ENCODE peak calls at places on chromosomes 11 and 22, in ten cellular contexts. N is lower leg skin, A is NCI-H1694 treated with DMSO at 0.1 percent for 48 hours, Z is GM20000, Y is NCI-H1092, X is DND-41, B is NCI-H345, O is DMS79, H is NCI-H460, W is posterior vena cava. S is an unnamed sample.

GRCh38 chr22:32625985-32626384 is 151.4 kb downstream of the FBXO7 start:
- DNase-seq in Z (no peak), A (no peak), Y (no peak), O (no peak), H (no peak), N (no peak), B (no peak), W (peak), X (no peak), S (no peak)

GRCh38 chr11:110297726-110298297 is 1.4 kb upstream of the RDX start:
- DNase-seq in Z (no peak), H (no peak), O (no peak), Y (no peak), B (no peak), N (no peak), A (no peak), W (no peak), X (no peak), S (no peak)

GRCh38 chr11:100849009-100849913 is 162.2 kb downstream of the ARHGAP42 start:
- DNase-seq in H (no peak), Z (no peak), X (no peak), A (no peak), W (no peak), O (no peak), N (no peak), B (no peak), Y (no peak), S (no peak)

GRCh38 chr22:32327596-32328171 is 30.0 kb upstream of the RFPL3 start:
- DNase-seq in W (peak), N (peak), Y (no peak), H (no peak), X (no peak), O (no peak), B (no peak), A (no peak), Z (no peak), S (no peak)

GRCh38 chr11:57567210-57567511 is 311 bp downstream of the UBE2L6 start:
- DNase-seq in H (no peak), B (no peak), O (no peak), N (no peak), W (no peak), Z (peak), A (no peak), X (peak), Y (no peak), S (no peak)

GRCh38 chr11:67024410-67024809 is 1.5 kb downstream of the SYT12 start:
- DNase-seq in X (peak), N (no peak), Y (no peak), B (no peak), H (no peak), A (no peak), O (no peak), Z (no peak), W (no peak), S (no peak)

GRCh38 chr11:72378704-72379383 is 55.5 kb downstream of the CLPB start:
- DNase-seq in Y (no peak), X (no peak), N (no peak), W (peak), B (no peak), Z (no peak), H (no peak), A (no peak), O (no peak), S (no peak)

GRCh38 chr11:84673753-84674152 is 953.4 kb downstream of the DLG2 start:
- DNase-seq in Y (peak), X (no peak), H (no peak), W (no peak), O (no peak), Z (no peak), N (no peak), A (no peak), B (peak), S (no peak)

GRCh38 chr11:14202263-14203173 is 156.5 kb downstream of the RRAS2 start:
- DNase-seq in W (no peak), N (no peak), X (no peak), H (no peak), O (no peak), B (no peak), Y (no peak), Z (peak), A (no peak), S (no peak)

GRCh38 chr11:133978816-133979215 is 22.0 kb upstream of the IGSF9B start:
- DNase-seq in B (no peak), N (no peak), Y (no peak), Z (no peak), O (no peak), X (no peak), A (no peak), W (no peak), H (no peak), S (no peak)

GRCh38 chr22:17213976-17214375 is 5.3 kb downstream of the ADA2 start:
- DNase-seq in H (peak), A (no peak), B (no peak), X (peak), O (no peak), Z (no peak), Y (peak), N (no peak), W (peak), S (no peak)

GRCh38 chr11:3962406-3962840 is 107.0 kb downstream of the STIM1 start:
- DNase-seq in X (no peak), N (no peak), Z (no peak), O (no peak), W (no peak), Y (no peak), H (no peak), A (no peak), B (no peak), S (peak)

GRCh38 chr11:115301029-115301428 is 203.2 kb downstream of the CADM1 start:
- DNase-seq in N (no peak), W (no peak), O (no peak), X (no peak), Z (no peak), A (no peak), H (no peak), B (no peak), Y (no peak), S (no peak)

GRCh38 chr11:44333271-44334218 is 23.6 kb upstream of the ALX4 start:
- DNase-seq in O (no peak), X (no peak), N (no peak), B (no peak), Z (no peak), Y (no peak), A (no peak), H (peak), W (peak), S (no peak)

GRCh38 chr11:44246726-44247125 is 63.2 kb downstream of the ALX4 start:
- DNase-seq in H (no peak), Z (no peak), N (no peak), W (peak), Y (no peak), X (no peak), O (no peak), A (no peak), B (no peak), S (no peak)

GRCh38 chr11:95586681-95587080 is 202.9 kb downstream of the FAM76B start:
- DNase-seq in O (no peak), A (no peak), H (no peak), N (no peak), X (no peak), W (no peak), Y (no peak), Z (no peak), B (no peak), S (no peak)

GRCh38 chr11:112113539-112114457 is 27.1 kb downstream of the SDHD start:
- DNase-seq in B (peak), H (peak), O (peak), Y (peak), X (no peak), A (peak), W (no peak), Z (peak), N (no peak), S (peak)

GRCh38 chr11:128341767-128342318 is 245.5 kb downstream of the ETS1 start:
- DNase-seq in O (no peak), X (no peak), W (no peak), A (no peak), N (no peak), Y (no peak), H (no peak), Z (no peak), B (no peak), S (no peak)

GRCh38 chr22:36027960-36028645 is 521 bp downstream of the RBFOX2 start:
- DNase-seq in O (no peak), H (no peak), Z (no peak), X (no peak), N (peak), A (no peak), B (peak), Y (no peak), W (peak), S (peak)

GRCh38 chr22:49657275-49657973 is 170.2 kb downstream of the BRD1 start:
- DNase-seq in N (peak), W (peak), A (no peak), Z (peak), H (no peak), O (no peak), Y (no peak), B (no peak), X (peak), S (no peak)

GRCh38 chr22:46087816-46088277 is 62.5 kb upstream of the PPARA start:
- DNase-seq in Y (peak), X (peak), Z (no peak), O (no peak), H (no peak), B (no peak), N (peak), W (peak), A (peak), S (peak)

GRCh38 chr11:103903621-103904323 is 132.7 kb upstream of the DDI1 start:
- DNase-seq in Y (no peak), A (no peak), B (peak), X (no peak), O (no peak), W (no peak), Z (peak), H (no peak), N (no peak), S (no peak)

GRCh38 chr11:30481385-30481784 is 104.8 kb downstream of the MPPED2 start:
- DNase-seq in H (no peak), B (no peak), Y (no peak), O (no peak), X (no peak), N (no peak), Z (no peak), A (no peak), W (no peak), S (peak)

GRCh38 chr11:69011624-69012091 is 1.4 kb downstream of the MRGPRF start:
- DNase-seq in B (no peak), W (no peak), Y (no peak), A (no peak), H (no peak), N (no peak), Z (no peak), X (no peak), O (no peak), S (no peak)

GRCh38 chr11:27625347-27625912 is 74.8 kb downstream of the BDNF start:
- DNase-seq in W (no peak), O (no peak), H (no peak), N (no peak), Z (no peak), Y (no peak), B (no peak), A (no peak), X (no peak), S (no peak)

GRCh38 chr11:76889414-76889975 is 28.8 kb downstream of the ACER3 start:
- DNase-seq in N (no peak), W (no peak), Y (no peak), X (no peak), A (no peak), H (no peak), O (no peak), Z (no peak), B (no peak), S (no peak)

GRCh38 chr11:64237484-64237951 is 3.1 kb downstream of the VEGFB start:
- DNase-seq in X (no peak), H (no peak), Y (peak), O (peak), Z (no peak), A (no peak), N (no peak), B (peak), W (no peak), S (no peak)

GRCh38 chr11:95101935-95102334 is 12.3 kb downstream of the ENDOD1 start:
- DNase-seq in W (no peak), O (no peak), X (no peak), Y (no peak), Z (no peak), H (no peak), B (no peak), N (no peak), A (no peak), S (peak)

GRCh38 chr22:47445716-47446290 is 683.4 kb downstream of the TBC1D22A start:
- DNase-seq in H (no peak), N (peak), B (no peak), A (no peak), Y (no peak), Z (no peak), O (no peak), W (peak), X (no peak), S (no peak)

GRCh38 chr11:66739983-66740382 is 11.0 kb upstream of the SPTBN2 start:
- DNase-seq in Z (no peak), H (no peak), A (no peak), W (no peak), B (no peak), Y (no peak), X (no peak), O (no peak), N (no peak), S (no peak)

GRCh38 chr11:58059011-58059358 is 28.2 kb downstream of the OR6Q1 start:
- DNase-seq in N (no peak), Y (no peak), A (no peak), B (no peak), X (no peak), O (no peak), H (no peak), Z (no peak), W (no peak), S (no peak)

GRCh38 chr11:112118176-112118575 is 31.5 kb downstream of the SDHD start:
- DNase-seq in Y (no peak), B (no peak), A (no peak), N (no peak), H (no peak), O (no peak), Z (no peak), X (no peak), W (no peak), S (peak)

GRCh38 chr11:1307163-1307870 is 2.1 kb downstream of the TOLLIP start:
- DNase-seq in O (no peak), X (no peak), W (no peak), Z (peak), B (no peak), H (no peak), A (no peak), Y (no peak), N (no peak), S (no peak)

S was measured in NCI-H2171 treated with DMSO at 0.1 percent for 48 hours.